ENCODE peak calls at places on chromosomes 11 and 22, in six cellular contexts. K is CD8-positive, alpha-beta T cell; T is left lung; G is endodermal cell; Y is mammary epithelial cell; D is body of pancreas. O is an unnamed sample.
A peak's percentile ranks its signal among the peaks of the same experiment; 100 is the strongest.

GRCh38 chr11:119031912-119032280 is 1.2 kb upstream of the SLC37A4 start:
- DNase-seq in T (no peak), G (peak; percentile 54), Y (no peak), K (no peak), D (no peak), O (no peak)

GRCh38 chr11:2166091-2166851 is 5.3 kb upstream of the INS start:
- DNase-seq in Y (peak; percentile 23), G (peak; percentile 86), D (peak; percentile 62), T (no peak), K (no peak), O (no peak)

GRCh38 chr11:99098751-99099150 is 78.0 kb downstream of the CNTN5 start:
- DNase-seq in K (no peak), D (no peak), G (no peak), Y (no peak), T (no peak), O (no peak)

GRCh38 chr11:109512249-109512648 is 90.3 kb downstream of the C11orf87 start:
- DNase-seq in T (no peak), K (no peak), D (no peak), Y (peak; percentile 63), G (no peak), O (no peak)

GRCh38 chr11:10587995-10588394 is 19.5 kb upstream of the LYVE1 start:
- DNase-seq in T (no peak), G (no peak), Y (no peak), D (no peak), K (no peak), O (no peak)

GRCh38 chr11:117300301-117300700 is 9.2 kb downstream of the BACE1-AS start:
- DNase-seq in D (peak; percentile 74), G (peak; percentile 77), K (no peak), T (no peak), Y (no peak), O (peak; percentile 71)

GRCh38 chr22:47059076-47059475 is 296.6 kb downstream of the TBC1D22A start:
- DNase-seq in T (no peak), Y (no peak), K (no peak), D (no peak), G (no peak), O (peak; percentile 51)

GRCh38 chr22:49768511-49768910 is 59.2 kb downstream of the BRD1 start:
- DNase-seq in D (peak; percentile 1), T (peak; percentile 28), G (no peak), Y (no peak), K (no peak), O (peak; percentile 59)

GRCh38 chr11:36312593-36312990 is 16.5 kb downstream of the PRR5L start:
- DNase-seq in D (no peak), T (no peak), Y (peak; percentile 81), G (no peak), K (no peak), O (no peak)

GRCh38 chr11:76824980-76825725 is 35.6 kb upstream of the ACER3 start:
- DNase-seq in D (no peak), G (peak; percentile 29), Y (peak; percentile 93), T (no peak), K (no peak), O (no peak)

GRCh38 chr11:122140535-122140934 is 24.5 kb upstream of the BLID start:
- DNase-seq in G (no peak), Y (peak; percentile 85), T (no peak), K (no peak), D (no peak), O (no peak)

GRCh38 chr11:22859756-22860155 is 518 bp downstream of the CCDC179 start:
- DNase-seq in Y (no peak), D (no peak), T (no peak), G (no peak), K (no peak), O (no peak)

GRCh38 chr22:27223317-27224177 is 566.2 kb downstream of the MIAT start:
- DNase-seq in G (no peak), T (no peak), Y (peak; percentile 43), D (no peak), K (no peak), O (no peak)

GRCh38 chr22:41966607-41967240 is 2.5 kb upstream of the SEPTIN3 start:
- DNase-seq in G (peak; percentile 87), T (no peak), D (peak; percentile 43), Y (peak; percentile 87), K (no peak), O (no peak)
- TF ChIP-seq CTCF in G (peak; percentile 71), T (peak; percentile 35), D (peak; percentile 41), Y (peak; percentile 52), K (no peak), O (peak; percentile 35)

DNA sequence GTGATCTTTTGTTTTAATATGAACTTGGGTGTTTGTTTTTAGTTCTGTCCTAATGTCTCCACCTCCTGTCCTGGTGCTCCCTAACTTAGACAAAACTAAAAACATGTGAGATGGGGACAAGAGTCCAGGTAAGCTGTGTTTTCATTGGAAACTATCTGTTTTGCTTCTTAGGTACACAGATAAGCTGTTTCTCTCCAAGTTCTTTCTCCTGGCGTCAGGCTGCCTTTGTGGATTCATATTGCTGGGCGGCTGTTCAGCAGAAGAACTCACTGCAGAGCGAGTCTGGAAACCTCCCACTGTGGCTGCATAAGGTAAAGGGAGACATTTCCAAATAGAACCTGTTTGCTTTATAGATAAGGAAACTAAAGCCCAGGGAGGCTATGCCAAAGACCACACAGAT is 24.7 kb downstream of the PANX1 start:
- DNase-seq in G (no peak), Y (no peak), K (no peak), T (no peak), D (peak; percentile 36), O (no peak)
- H3K27ac ChIP-seq in G (no peak overlapping the region), Y (no peak overlapping the region), K (no peak overlapping the region), T (no peak overlapping the region), D (no peak overlapping the region), O (no peak overlapping the region)

DNA sequence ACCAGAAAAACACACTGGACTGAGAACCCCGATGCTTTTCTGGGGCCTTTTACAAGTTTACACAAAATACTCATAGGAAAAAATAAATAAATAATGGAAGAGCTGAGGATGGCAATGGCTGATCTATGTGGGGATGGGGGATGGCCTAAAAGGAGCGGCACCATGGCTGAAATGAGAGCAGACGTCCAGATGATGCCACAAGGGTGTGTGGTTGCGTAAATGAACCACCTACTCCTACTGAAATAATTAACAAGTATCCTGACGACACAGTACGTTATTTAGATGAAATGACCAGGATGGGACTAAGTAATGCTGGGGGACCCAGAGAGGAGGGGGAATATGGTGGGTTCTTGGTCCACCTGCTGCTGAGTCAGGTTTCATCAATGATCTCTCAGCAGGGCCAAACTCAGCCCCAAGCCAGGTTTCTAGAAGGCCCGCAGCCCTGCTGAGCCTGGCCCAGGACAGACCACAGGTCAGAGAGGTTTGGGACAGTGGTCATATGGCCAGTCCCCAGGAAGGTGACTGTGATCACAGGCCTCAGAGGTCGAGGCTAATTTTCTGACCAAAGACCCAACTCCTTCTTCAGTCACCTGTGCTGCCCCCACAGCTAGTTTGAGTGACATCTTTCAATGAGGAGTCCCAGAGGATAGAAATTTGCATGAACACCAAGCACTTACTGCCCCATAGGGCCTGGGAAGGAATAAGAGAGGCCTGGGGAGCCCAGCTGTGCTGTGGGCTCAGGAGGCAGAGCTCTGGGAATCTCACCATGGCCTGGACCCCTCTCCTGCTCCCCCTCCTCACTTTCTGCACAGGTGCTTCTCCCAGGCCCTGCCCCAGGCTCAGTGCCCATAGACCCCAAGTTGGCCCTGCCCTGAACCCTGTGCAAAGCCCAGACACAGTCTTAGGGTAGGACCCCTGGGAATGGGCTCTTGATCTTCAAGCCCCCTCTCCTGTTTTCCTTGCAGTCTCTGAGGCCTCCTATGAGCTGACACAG is 76.3 kb upstream of the IGLL5 start:
- DNase-seq in T (no peak), K (no peak), G (no peak), D (no peak), Y (no peak), O (no peak)
- H3K27me3 ChIP-seq in T (no peaks in the 10 kb centered on the region), K (no peaks in the 10 kb centered on the region), G (peaks cover 65% of the 10 kb centered on the region), D (no peaks in the 10 kb centered on the region), Y (no peaks in the 10 kb centered on the region), O (peaks cover 8% of the 10 kb centered on the region)

GRCh38 chr11:44178381-44178780 is 82.9 kb downstream of the EXT2 start:
- DNase-seq in K (no peak), G (no peak), Y (no peak), D (no peak), T (no peak), O (no peak)
- TF ChIP-seq CTCF in K (no peak), G (no peak), Y (no peak), D (no peak), T (no peak), O (no peak)

GRCh38 chr11:120224386-120224785 is 13.6 kb downstream of the OAF start:
- DNase-seq in K (no peak), G (no peak), T (no peak), Y (no peak), D (no peak), O (no peak)
- H3K27ac ChIP-seq in K (no peak overlapping the region), G (no peak overlapping the region), T (no peak overlapping the region), Y (no peak overlapping the region), D (no peak overlapping the region), O (no peak overlapping the region)

GRCh38 chr22:29842172-29842571 is 4.1 kb upstream of the ASCC2 start:
- DNase-seq in G (no peak), Y (no peak), D (no peak), K (no peak), T (no peak), O (no peak)

GRCh38 chr22:29842740-29843139 is 4.7 kb upstream of the ASCC2 start:
- DNase-seq in K (no peak), Y (peak; percentile 90), T (no peak), D (no peak), G (no peak), O (no peak)

GRCh38 chr22:29846290-29846689 is 8.2 kb upstream of the ASCC2 start:
- DNase-seq in G (no peak), T (no peak), Y (no peak), K (no peak), D (no peak), O (no peak)

GRCh38 chr22:29848115-29848514 is 10.0 kb upstream of the ASCC2 start:
- DNase-seq in D (no peak), T (no peak), K (no peak), Y (no peak), G (no peak), O (no peak)
- H3K27me3 ChIP-seq in D (no peaks in the 10 kb centered on the region), T (no peaks in the 10 kb centered on the region), K (no peaks in the 10 kb centered on the region), Y (no peaks in the 10 kb centered on the region), G (no peaks in the 10 kb centered on the region), O (no peaks in the 10 kb centered on the region)

GRCh38 chr22:31036671-31037550 is 44.2 kb upstream of the SMTN start:
- DNase-seq in G (no peak), K (peak; percentile 23), T (no peak), Y (peak; percentile 67), D (no peak), O (no peak)
- TF ChIP-seq CTCF in G (no peak), K (no peak), T (no peak), Y (peak; percentile 46), D (no peak), O (no peak)

GRCh38 chr22:19959043-19959586 is 17.5 kb upstream of the TXNRD2 start:
- DNase-seq in T (peak; percentile 75), G (peak; percentile 99), Y (no peak), D (peak; percentile 86), K (no peak), O (peak; percentile 88)
- H3K27ac ChIP-seq in T (no peak overlapping the region), G (no peak overlapping the region), Y (no peak overlapping the region), D (peak overlapping the region; percentile 27), K (no peak overlapping the region), O (no peak overlapping the region)